ENCODE peak calls at places on chromosomes 1 and 21, in ten cellular contexts. A, H, Y, S, L, B, E, I, N and Q are unnamed samples.

GRCh38 chr1:209911746-209912145 is 26.3 kb upstream of the SYT14 start:
- DNase-seq in A (no peak), H (no peak), Y (no peak), S (no peak), L (no peak), B (no peak), E (no peak), I (no peak), N (no peak), Q (no peak)

GRCh38 chr1:197598935-197599334 is 176.3 kb downstream of the DENND1B start:
- DNase-seq in A (no peak), H (no peak), Y (no peak), S (no peak), L (no peak), B (no peak), E (no peak), I (no peak), N (no peak), Q (no peak)

GRCh38 chr1:26721669-26722355 is 26.0 kb downstream of the ARID1A start:
- DNase-seq in A (no peak), H (no peak), Y (no peak), S (no peak), L (no peak), B (no peak), E (peak), I (no peak), N (no peak), Q (peak)

GRCh38 chr1:9539829-9540550 is 725 bp downstream of the SLC25A33 start:
- DNase-seq in A (peak), H (no peak), Y (peak), S (peak), L (peak), B (peak), E (peak), I (peak), N (peak), Q (peak)

GRCh38 chr1:206658264-206658980 is 23.1 kb downstream of the DYRK3 start:
- DNase-seq in A (peak), H (no peak), Y (peak), S (no peak), L (no peak), B (peak), E (peak), I (peak), N (peak), Q (peak)

GRCh38 chr1:200535605-200536004 is 84.9 kb downstream of the KIF14 start:
- DNase-seq in A (peak), H (no peak), Y (peak), S (no peak), L (peak), B (no peak), E (peak), I (peak), N (peak), Q (peak)

GRCh38 chr1:22717038-22717758 is 6.6 kb downstream of the EPHB2 start:
- DNase-seq in A (no peak), H (no peak), Y (no peak), S (no peak), L (no peak), B (no peak), E (no peak), I (no peak), N (no peak), Q (no peak)

GRCh38 chr21:21373969-21374368 is 375.8 kb downstream of the NCAM2 start:
- DNase-seq in A (no peak), H (no peak), Y (no peak), S (no peak), L (peak), B (no peak), E (no peak), I (no peak), N (no peak), Q (no peak)

GRCh38 chr1:96292141-96292540 is 429.4 kb upstream of the PTBP2 start:
- DNase-seq in A (no peak), H (no peak), Y (no peak), S (no peak), L (no peak), B (no peak), E (no peak), I (no peak), N (no peak), Q (no peak)

GRCh38 chr1:223334156-223334555 is 29.8 kb downstream of the SUSD4 start:
- DNase-seq in A (no peak), H (no peak), Y (no peak), S (no peak), L (no peak), B (no peak), E (no peak), I (no peak), N (no peak), Q (no peak)

GRCh38 chr21:46160563-46161179 is 5.3 kb upstream of the FTCD start:
- DNase-seq in A (peak), H (no peak), Y (no peak), S (peak), L (no peak), B (peak), E (no peak), I (no peak), N (peak), Q (no peak)

GRCh38 chr1:113818585-113818984 is 6.3 kb upstream of the RSBN1 start:
- DNase-seq in A (no peak), H (no peak), Y (no peak), S (no peak), L (no peak), B (no peak), E (no peak), I (no peak), N (no peak), Q (no peak)

GRCh38 chr1:167566766-167567165 is 13.2 kb upstream of the CREG1 start:
- DNase-seq in A (no peak), H (no peak), Y (no peak), S (no peak), L (no peak), B (no peak), E (no peak), I (no peak), N (no peak), Q (no peak)

GRCh38 chr1:65434255-65434654 is 13.8 kb downstream of the LEPR start:
- DNase-seq in A (no peak), H (no peak), Y (no peak), S (no peak), L (no peak), B (no peak), E (no peak), I (no peak), N (no peak), Q (no peak)
- TF ChIP-seq CTCF in A (no peak), H (no peak), Y (no peak), S (no peak), L (no peak), B (no peak), E (no peak), I (no peak), N (no peak), Q (no peak)

GRCh38 chr1:231720652-231721325 is 94.2 kb downstream of the DISC1 start:
- DNase-seq in A (no peak), H (no peak), Y (no peak), S (no peak), L (no peak), B (no peak), E (no peak), I (no peak), N (no peak), Q (no peak)

GRCh38 chr1:231724041-231724440 is 97.5 kb downstream of the DISC1 start:
- DNase-seq in A (no peak), H (no peak), Y (no peak), S (no peak), L (no peak), B (no peak), E (no peak), I (no peak), N (no peak), Q (no peak)

GRCh38 chr1:231723146-231723545 is 96.6 kb downstream of the DISC1 start:
- DNase-seq in A (no peak), H (no peak), Y (no peak), S (no peak), L (no peak), B (no peak), E (no peak), I (no peak), N (no peak), Q (no peak)

GRCh38 chr1:231727171-231727570 is 100.6 kb downstream of the DISC1 start:
- DNase-seq in A (no peak), H (no peak), Y (no peak), S (no peak), L (no peak), B (no peak), E (no peak), I (no peak), N (no peak), Q (no peak)

DNA sequence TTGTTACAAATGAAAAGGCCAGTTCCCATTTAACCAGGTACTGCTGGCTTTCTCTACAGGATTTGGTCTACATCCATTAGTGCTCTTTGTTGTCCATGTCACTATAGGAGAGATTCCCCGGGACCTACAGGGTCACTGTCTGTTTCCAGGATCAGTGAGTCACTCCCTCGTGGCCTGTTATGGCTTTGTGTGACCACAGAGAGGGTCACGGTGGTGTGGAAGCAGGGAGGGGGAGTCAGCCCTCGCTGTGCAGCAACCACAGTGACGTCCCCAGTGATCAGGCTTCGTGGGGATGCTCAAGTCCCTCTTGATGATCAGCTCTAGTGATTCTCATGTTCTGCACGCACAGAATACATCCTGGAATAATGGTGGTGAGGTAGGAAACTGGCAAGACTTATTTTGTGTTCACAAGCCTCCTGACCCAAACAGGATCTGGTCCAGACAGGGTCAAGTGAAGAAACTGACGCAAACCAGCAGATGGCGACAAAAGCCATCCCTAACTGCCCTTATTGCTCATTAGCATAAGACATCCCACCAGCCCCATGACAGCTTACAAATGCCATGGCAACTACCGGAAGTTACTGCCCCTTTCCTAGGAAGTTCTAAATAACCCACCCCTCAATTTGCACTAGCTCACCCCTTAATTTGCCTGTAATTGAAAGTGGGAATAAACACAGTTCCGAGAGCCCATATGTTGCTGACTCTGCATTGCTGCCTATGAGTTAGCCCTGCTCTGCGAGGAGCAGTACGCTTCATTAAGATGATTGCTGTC is 98.5 kb downstream of the DISC1 start:
- DNase-seq in A (peak), H (no peak), Y (peak), S (no peak), L (peak), B (no peak), E (peak), I (peak), N (peak), Q (peak)
- TF ChIP-seq CTCF in A (peak), H (peak), Y (peak), S (peak), L (peak), B (no peak), E (peak), I (peak), N (peak), Q (peak)

DNA sequence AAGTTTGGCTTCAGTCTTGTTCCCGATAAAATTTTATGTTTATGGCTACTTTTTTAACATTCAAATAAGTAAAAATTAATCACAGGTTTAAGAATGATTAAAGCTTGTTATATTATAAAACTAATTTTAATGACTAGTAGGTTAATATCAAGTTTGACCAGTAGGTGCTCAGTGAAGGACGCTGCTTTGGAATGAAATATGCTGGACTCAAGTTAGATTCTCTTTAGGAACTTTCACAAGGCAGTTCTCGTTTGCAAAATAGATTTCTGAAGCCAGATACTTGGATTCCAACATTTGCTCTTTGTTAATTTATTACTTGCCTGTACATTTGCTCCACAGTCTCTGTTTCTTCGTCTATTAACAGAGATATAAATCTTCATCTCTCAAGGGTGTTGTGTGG is 432.9 kb upstream of the CHRM3 start:
- DNase-seq in A (no peak), H (no peak), Y (no peak), S (no peak), L (no peak), B (no peak), E (no peak), I (no peak), N (no peak), Q (no peak)
- TF ChIP-seq CTCF in A (no peak), H (no peak), Y (no peak), S (no peak), L (no peak), B (no peak), E (no peak), I (no peak), N (no peak), Q (no peak)

DNA sequence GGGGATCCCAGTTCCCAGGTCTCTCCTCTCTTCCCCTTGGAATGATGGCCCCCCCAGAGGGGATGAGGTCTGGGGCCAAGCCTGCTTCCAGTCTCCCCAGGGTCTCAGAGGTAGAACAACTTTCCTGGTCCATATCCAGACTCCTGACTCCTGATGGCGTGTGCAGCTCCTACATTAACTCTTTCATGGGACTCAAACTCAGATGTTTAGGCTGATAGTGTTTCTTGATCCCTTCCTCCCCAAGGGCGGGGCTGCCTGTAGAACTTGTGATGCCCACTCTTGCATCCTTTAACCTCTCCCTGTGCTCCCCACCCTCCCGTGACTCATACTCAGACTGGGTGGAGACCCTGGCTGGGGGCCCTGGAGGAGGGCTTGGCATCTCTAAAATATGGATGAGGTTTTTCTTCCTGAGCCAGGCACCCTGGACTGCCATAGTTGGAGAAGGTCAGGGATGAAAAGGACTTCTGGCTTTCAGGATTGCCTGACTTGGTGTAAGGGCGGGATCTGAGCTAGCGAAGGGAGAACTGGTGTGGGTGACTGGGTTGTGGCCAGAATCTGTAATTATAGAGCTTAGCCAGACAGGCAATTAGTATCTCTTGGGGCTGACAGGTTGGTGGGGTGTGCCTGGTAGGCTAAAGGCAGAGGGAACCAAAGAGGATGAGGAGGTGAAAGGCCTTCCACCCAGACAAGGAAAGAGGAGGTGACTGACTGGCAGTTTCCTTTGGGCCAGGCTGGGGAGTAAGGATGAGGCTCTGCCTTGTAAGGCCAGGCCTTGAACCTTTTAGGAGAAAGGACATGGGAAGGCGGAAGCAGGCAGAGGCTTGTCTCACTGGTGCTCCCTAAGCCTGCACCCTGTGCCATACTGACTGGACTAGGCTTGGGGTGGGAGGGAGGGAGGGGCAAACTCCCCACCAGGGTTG is 1.5 kb downstream of the ATP8B2 start:
- DNase-seq in A (no peak), H (no peak), Y (peak), S (no peak), L (peak), B (peak), E (no peak), I (no peak), N (no peak), Q (no peak)
- TF ChIP-seq CTCF in A (no peak), H (no peak), Y (no peak), S (peak), L (no peak), B (no peak), E (no peak), I (no peak), N (no peak), Q (no peak)

DNA sequence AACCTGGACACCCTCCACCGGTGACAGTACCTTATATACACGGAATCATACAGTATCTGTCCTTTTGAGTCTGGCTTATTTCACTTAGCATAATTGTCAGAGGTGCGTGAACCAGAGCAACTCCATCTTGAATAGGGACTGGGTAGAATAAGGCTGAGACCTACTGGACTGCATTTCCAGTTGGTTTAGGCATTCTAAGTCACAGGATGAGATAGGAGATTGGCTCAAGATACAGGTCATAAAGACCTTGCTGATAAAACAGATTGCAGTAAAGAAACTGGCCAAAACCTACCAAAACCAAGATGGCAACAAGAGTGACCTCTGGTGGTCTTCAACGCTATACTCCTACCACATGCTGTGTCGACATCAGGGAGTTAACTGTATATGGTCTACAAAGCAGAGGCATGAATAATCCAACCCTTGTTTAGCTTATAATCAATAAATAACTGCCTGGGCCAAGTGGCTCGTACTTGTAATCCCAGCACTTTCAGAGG is 1.4 kb upstream of the FDPS start:
- DNase-seq in A (no peak), H (no peak), Y (no peak), S (no peak), L (peak), B (no peak), E (no peak), I (no peak), N (peak), Q (no peak)
- TF ChIP-seq CTCF in A (peak), H (peak), Y (peak), S (peak), L (peak), B (peak), E (no peak), I (no peak), N (peak), Q (peak)

GRCh38 chr1:53733975-53734649 is 4.9 kb downstream of the GLIS1 start:
- DNase-seq in A (no peak), H (no peak), Y (no peak), S (no peak), L (peak), B (no peak), E (no peak), I (no peak), N (no peak), Q (no peak)
- TF ChIP-seq CTCF in A (no peak), H (no peak), Y (no peak), S (no peak), L (no peak), B (no peak), E (no peak), I (no peak), N (no peak), Q (no peak)

GRCh38 chr1:202305168-202305567 is 36.6 kb downstream of the UBE2T start:
- DNase-seq in A (no peak), H (no peak), Y (no peak), S (no peak), L (no peak), B (no peak), E (no peak), I (no peak), N (no peak), Q (no peak)
- TF ChIP-seq CTCF in A (no peak), H (no peak), Y (no peak), S (no peak), L (no peak), B (no peak), E (no peak), I (no peak), N (no peak), Q (no peak)